ENCODE peak calls at places on chromosomes 3 and 15, in nine cellular contexts. One of them, this sample, is unnamed.
A peak's percentile ranks its signal among the peaks of the same experiment; 100 is the strongest.

GRCh38 chr3:129002573-129003569 is 1.8 kb downstream of the EFCC1 start:
- DNase-seq in endothelial cell of umbilical vein: no peak
- DNase-seq in GM23338: no peak
- DNase-seq in spleen: no peak
- DNase-seq in GM12878: no peak
- DNase-seq in HCT116: no peak
- DNase-seq in HL-60: no peak
- DNase-seq in Panc1: no peak
- DNase-seq in stomach: no peak
- DNase-seq in this sample: no peak

GRCh38 chr3:10196389-10197052 is 31.8 kb downstream of the IRAK2 start:
- DNase-seq in endothelial cell of umbilical vein: no peak
- DNase-seq in GM23338: no peak
- DNase-seq in spleen: no peak
- DNase-seq in GM12878: peak; percentile 40
- DNase-seq in HCT116: no peak
- DNase-seq in HL-60: no peak
- DNase-seq in Panc1: no peak
- DNase-seq in stomach: no peak
- DNase-seq in this sample: no peak

GRCh38 chr3:18153571-18154173 is 271.5 kb downstream of the SATB1 start:
- DNase-seq in endothelial cell of umbilical vein: no peak
- DNase-seq in GM23338: peak; percentile 7
- DNase-seq in spleen: no peak
- DNase-seq in GM12878: no peak
- DNase-seq in HCT116: peak; percentile 48
- DNase-seq in HL-60: no peak
- DNase-seq in Panc1: no peak
- DNase-seq in stomach: no peak
- DNase-seq in this sample: no peak

GRCh38 chr15:32105258-32106248 is 75.2 kb downstream of the CHRNA7 start:
- DNase-seq in endothelial cell of umbilical vein: no peak
- DNase-seq in GM23338: no peak
- DNase-seq in spleen: no peak
- DNase-seq in GM12878: no peak
- DNase-seq in HCT116: no peak
- DNase-seq in HL-60: no peak
- DNase-seq in Panc1: no peak
- DNase-seq in stomach: no peak
- DNase-seq in this sample: peak; percentile 55

GRCh38 chr3:51380601-51381332 is 4.3 kb upstream of the MANF start:
- DNase-seq in endothelial cell of umbilical vein: no peak
- DNase-seq in GM23338: no peak
- DNase-seq in spleen: no peak
- DNase-seq in GM12878: no peak
- DNase-seq in HCT116: no peak
- DNase-seq in HL-60: no peak
- DNase-seq in Panc1: no peak
- DNase-seq in stomach: no peak
- DNase-seq in this sample: no peak

GRCh38 chr3:142040941-142041575 is 108.3 kb downstream of the TFDP2 start:
- DNase-seq in endothelial cell of umbilical vein: no peak
- DNase-seq in GM23338: no peak
- DNase-seq in spleen: no peak
- DNase-seq in GM12878: no peak
- DNase-seq in HCT116: no peak
- DNase-seq in HL-60: peak; percentile 5
- DNase-seq in Panc1: no peak
- DNase-seq in stomach: no peak
- DNase-seq in this sample: no peak

GRCh38 chr3:194387926-194388418 is 11.1 kb downstream of the GP5 start:
- DNase-seq in endothelial cell of umbilical vein: no peak
- DNase-seq in GM23338: no peak
- DNase-seq in spleen: no peak
- DNase-seq in GM12878: no peak
- DNase-seq in HCT116: no peak
- DNase-seq in HL-60: no peak
- DNase-seq in Panc1: no peak
- DNase-seq in stomach: no peak
- DNase-seq in this sample: peak; percentile 68

GRCh38 chr3:12990781-12991480 is 82.3 kb downstream of the IQSEC1 start:
- DNase-seq in endothelial cell of umbilical vein: no peak
- DNase-seq in GM23338: no peak
- DNase-seq in spleen: peak; percentile 65
- DNase-seq in GM12878: no peak
- DNase-seq in HCT116: no peak
- DNase-seq in HL-60: no peak
- DNase-seq in Panc1: no peak
- DNase-seq in stomach: no peak
- DNase-seq in this sample: no peak

GRCh38 chr15:39430389-39430788 is 150.5 kb upstream of the THBS1 start:
- DNase-seq in endothelial cell of umbilical vein: no peak
- DNase-seq in GM23338: no peak
- DNase-seq in spleen: no peak
- DNase-seq in GM12878: no peak
- DNase-seq in HCT116: no peak
- DNase-seq in HL-60: peak; percentile 34
- DNase-seq in Panc1: no peak
- DNase-seq in stomach: no peak
- DNase-seq in this sample: no peak

GRCh38 chr3:67653425-67654098 is 850 bp downstream of the SUCLG2 start:
- DNase-seq in endothelial cell of umbilical vein: no peak
- DNase-seq in GM23338: peak; percentile 11
- DNase-seq in spleen: no peak
- DNase-seq in GM12878: no peak
- DNase-seq in HCT116: no peak
- DNase-seq in HL-60: no peak
- DNase-seq in Panc1: no peak
- DNase-seq in stomach: no peak
- DNase-seq in this sample: no peak

GRCh38 chr3:138940446-138940845 is 6.5 kb downstream of the FOXL2 start:
- DNase-seq in endothelial cell of umbilical vein: no peak
- DNase-seq in GM23338: no peak
- DNase-seq in spleen: no peak
- DNase-seq in GM12878: no peak
- DNase-seq in HCT116: no peak
- DNase-seq in HL-60: no peak
- DNase-seq in Panc1: no peak
- DNase-seq in stomach: no peak
- DNase-seq in this sample: no peak

GRCh38 chr3:35565048-35565447 is 74.3 kb upstream of the ARPP21 start:
- DNase-seq in endothelial cell of umbilical vein: no peak
- DNase-seq in GM23338: no peak
- DNase-seq in spleen: no peak
- DNase-seq in GM12878: no peak
- DNase-seq in HCT116: no peak
- DNase-seq in HL-60: no peak
- DNase-seq in Panc1: no peak
- DNase-seq in stomach: no peak
- DNase-seq in this sample: no peak

GRCh38 chr3:23747841-23748240 is 57.9 kb upstream of the UBE2E1 start:
- DNase-seq in endothelial cell of umbilical vein: no peak
- DNase-seq in GM23338: no peak
- DNase-seq in spleen: no peak
- DNase-seq in GM12878: no peak
- DNase-seq in HCT116: no peak
- DNase-seq in HL-60: no peak
- DNase-seq in Panc1: no peak
- DNase-seq in stomach: no peak
- DNase-seq in this sample: no peak

GRCh38 chr3:32226875-32227500 is 11.5 kb upstream of the CMTM8 start:
- DNase-seq in endothelial cell of umbilical vein: peak; percentile 70
- DNase-seq in GM23338: no peak
- DNase-seq in spleen: no peak
- DNase-seq in GM12878: no peak
- DNase-seq in HCT116: peak; percentile 69
- DNase-seq in HL-60: no peak
- DNase-seq in Panc1: no peak
- DNase-seq in stomach: no peak
- DNase-seq in this sample: no peak

GRCh38 chr3:193851941-193852674 is 259.1 kb downstream of the OPA1 start:
- DNase-seq in endothelial cell of umbilical vein: peak; percentile 34
- DNase-seq in GM23338: peak; percentile 83
- DNase-seq in spleen: no peak
- DNase-seq in GM12878: no peak
- DNase-seq in HCT116: no peak
- DNase-seq in HL-60: no peak
- DNase-seq in Panc1: no peak
- DNase-seq in stomach: peak; percentile 88
- DNase-seq in this sample: no peak

GRCh38 chr3:101216710-101217457 is 103.5 kb downstream of the IMPG2 start:
- DNase-seq in endothelial cell of umbilical vein: no peak
- DNase-seq in GM23338: no peak
- DNase-seq in spleen: no peak
- DNase-seq in GM12878: no peak
- DNase-seq in HCT116: no peak
- DNase-seq in HL-60: peak; percentile 34
- DNase-seq in Panc1: no peak
- DNase-seq in stomach: no peak
- DNase-seq in this sample: no peak

GRCh38 chr15:72341361-72341760 is 21.4 kb upstream of the CELF6 start:
- DNase-seq in endothelial cell of umbilical vein: no peak
- DNase-seq in GM23338: peak; percentile 93
- DNase-seq in spleen: no peak
- DNase-seq in GM12878: no peak
- DNase-seq in HCT116: peak; percentile 7
- DNase-seq in HL-60: no peak
- DNase-seq in Panc1: no peak
- DNase-seq in stomach: no peak
- DNase-seq in this sample: no peak

GRCh38 chr3:134833453-134834163 is 38.5 kb downstream of the EPHB1 start:
- DNase-seq in endothelial cell of umbilical vein: no peak
- DNase-seq in GM23338: no peak
- DNase-seq in spleen: no peak
- DNase-seq in GM12878: no peak
- DNase-seq in HCT116: no peak
- DNase-seq in HL-60: no peak
- DNase-seq in Panc1: no peak
- DNase-seq in stomach: no peak
- DNase-seq in this sample: no peak

DNA sequence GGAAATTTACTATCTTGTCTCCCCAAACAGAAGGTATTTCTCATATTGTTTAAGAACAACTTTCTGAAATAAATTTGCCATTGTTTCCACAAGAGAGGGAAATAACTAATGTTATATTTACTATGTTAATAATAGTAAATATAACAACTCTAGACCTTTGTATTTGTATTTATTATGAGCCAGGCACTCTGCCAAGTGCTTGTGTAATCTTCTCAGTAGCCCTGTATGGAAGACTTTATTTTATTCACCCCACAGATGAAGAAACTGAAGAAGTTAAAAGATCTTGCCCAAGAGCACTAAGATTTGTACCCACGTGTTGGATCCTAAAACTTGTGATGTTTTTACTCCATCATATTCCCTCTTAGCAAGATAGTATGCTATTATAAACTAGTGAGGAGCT is 12.0 kb upstream of the GNB4 start:
- DNase-seq in endothelial cell of umbilical vein: no peak
- DNase-seq in GM23338: no peak
- DNase-seq in spleen: no peak
- DNase-seq in GM12878: no peak
- DNase-seq in HCT116: no peak
- DNase-seq in HL-60: peak; percentile 55
- DNase-seq in Panc1: no peak
- DNase-seq in stomach: no peak
- DNase-seq in this sample: no peak
- H3K4me3 ChIP-seq in endothelial cell of umbilical vein: no peak overlapping the region
- H3K4me3 ChIP-seq in GM23338: no peak overlapping the region
- H3K4me3 ChIP-seq in spleen: no peak overlapping the region
- H3K4me3 ChIP-seq in GM12878: no peak overlapping the region
- H3K4me3 ChIP-seq in HCT116: no peak overlapping the region
- H3K4me3 ChIP-seq in HL-60: no peak overlapping the region
- H3K4me3 ChIP-seq in Panc1: no peak overlapping the region
- H3K4me3 ChIP-seq in stomach: no peak overlapping the region
- H3K4me3 ChIP-seq in this sample: no peak overlapping the region

DNA sequence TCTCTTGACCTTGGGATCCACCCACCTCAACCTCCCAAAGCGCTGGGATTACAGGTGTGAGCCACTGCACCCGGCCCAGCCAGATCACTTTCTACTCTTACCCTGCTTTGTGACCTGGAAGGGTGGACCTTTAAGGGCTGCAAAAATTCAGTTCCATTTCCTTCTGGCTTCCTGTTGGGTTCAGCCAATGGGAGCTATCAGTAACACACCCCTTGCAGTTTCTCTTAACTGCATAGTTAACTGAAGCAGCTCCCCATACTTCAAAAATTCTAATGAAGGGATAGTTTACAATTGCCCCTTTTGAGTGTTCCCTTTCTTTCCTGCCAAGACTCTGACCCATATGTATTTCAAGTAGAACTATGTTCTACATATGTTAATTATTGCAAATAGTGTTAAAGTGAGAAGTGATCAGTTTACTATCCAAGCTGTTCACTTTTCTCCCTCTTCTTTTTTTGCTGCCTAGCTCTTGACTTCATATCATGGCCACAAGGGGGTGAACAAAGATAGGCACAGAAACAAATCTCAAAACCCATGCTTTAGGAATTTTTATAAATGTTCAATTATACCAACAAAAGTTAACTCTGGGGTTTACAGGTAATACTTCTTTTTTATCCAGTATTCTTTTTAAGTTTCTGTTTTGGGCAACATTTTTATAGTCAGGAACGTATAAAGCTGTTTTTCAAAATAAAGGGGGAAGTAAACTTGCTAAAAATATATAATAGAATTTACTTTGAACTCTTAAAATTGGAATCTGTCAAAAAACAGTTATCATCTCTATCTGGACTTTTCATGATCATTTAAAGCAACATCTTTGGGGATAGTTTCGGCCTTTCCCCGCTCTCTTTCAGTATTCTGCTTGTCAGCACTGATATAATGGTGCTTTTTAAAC is 8.1 kb downstream of the PGBD4 start:
- DNase-seq in endothelial cell of umbilical vein: peak; percentile 56
- DNase-seq in GM23338: peak; percentile 71
- DNase-seq in spleen: no peak
- DNase-seq in GM12878: no peak
- DNase-seq in HCT116: peak; percentile 29
- DNase-seq in HL-60: peak; percentile 30
- DNase-seq in Panc1: no peak
- DNase-seq in stomach: no peak
- DNase-seq in this sample: no peak
- TF ChIP-seq CTCF in endothelial cell of umbilical vein: peak; percentile 38
- TF ChIP-seq CTCF in GM23338: peak; percentile 94
- TF ChIP-seq CTCF in spleen: peak; percentile 37
- TF ChIP-seq CTCF in GM12878: peak; percentile 73
- TF ChIP-seq CTCF in HCT116: peak; percentile 88
- TF ChIP-seq CTCF in HL-60: peak; percentile 39
- TF ChIP-seq CTCF in Panc1: peak; percentile 79
- TF ChIP-seq CTCF in stomach: no peak
- TF ChIP-seq CTCF in this sample: peak; percentile 44

GRCh38 chr3:111598552-111598951 is 3.4 kb upstream of the ZBED2 start:
- DNase-seq in endothelial cell of umbilical vein: no peak
- DNase-seq in GM23338: no peak
- DNase-seq in spleen: no peak
- DNase-seq in GM12878: no peak
- DNase-seq in HCT116: no peak
- DNase-seq in HL-60: no peak
- DNase-seq in Panc1: no peak
- DNase-seq in stomach: no peak
- DNase-seq in this sample: no peak
- TF ChIP-seq POLR2AphosphoS5 in endothelial cell of umbilical vein: no peak
- TF ChIP-seq POLR2AphosphoS5 in GM23338: no peak
- TF ChIP-seq POLR2AphosphoS5 in spleen: no peak
- TF ChIP-seq POLR2AphosphoS5 in GM12878: no peak
- TF ChIP-seq POLR2AphosphoS5 in HCT116: no peak
- TF ChIP-seq POLR2AphosphoS5 in HL-60: no peak
- TF ChIP-seq POLR2AphosphoS5 in Panc1: no peak
- TF ChIP-seq POLR2AphosphoS5 in stomach: no peak
- TF ChIP-seq POLR2AphosphoS5 in this sample: no peak

GRCh38 chr15:67063689-67064606 is 1.5 kb upstream of the SMAD3 start:
- DNase-seq in endothelial cell of umbilical vein: no peak
- DNase-seq in GM23338: peak; percentile 87
- DNase-seq in spleen: no peak
- DNase-seq in GM12878: no peak
- DNase-seq in HCT116: peak; percentile 89
- DNase-seq in HL-60: no peak
- DNase-seq in Panc1: no peak
- DNase-seq in stomach: peak; percentile 55
- DNase-seq in this sample: no peak
- H3K4me3 ChIP-seq in endothelial cell of umbilical vein: no peak overlapping the region
- H3K4me3 ChIP-seq in GM23338: peak overlapping the region; percentile 93
- H3K4me3 ChIP-seq in spleen: no peak overlapping the region
- H3K4me3 ChIP-seq in GM12878: no peak overlapping the region
- H3K4me3 ChIP-seq in HCT116: peak overlapping the region; percentile 47
- H3K4me3 ChIP-seq in HL-60: no peak overlapping the region
- H3K4me3 ChIP-seq in Panc1: peak overlapping the region; percentile 93
- H3K4me3 ChIP-seq in stomach: no peak overlapping the region
- H3K4me3 ChIP-seq in this sample: no peak overlapping the region

This sample was measured in esophagus muscularis mucosa.